ENCODE peak calls at places on chromosomes 7 and 10, in ten cellular contexts. Z is coronary artery, K is astrocyte of the cerebellum, W is choroid plexus epithelial cell, S is lung, V is fibroblast of pulmonary artery, C is transverse colon, J is ovary, T is pancreas, E is tibial artery. B is an unnamed sample.

GRCh38 chr7:1850976-1851571 is 181.0 kb downstream of the ELFN1 start:
- DNase-seq in K (no peak), J (no peak), E (peak), C (no peak), W (no peak), T (peak), V (no peak), S (no peak), Z (no peak), B (no peak)

GRCh38 chr7:92402920-92403759 is 44.1 kb upstream of the GATAD1 start:
- DNase-seq in J (no peak), Z (no peak), E (no peak), V (peak), T (no peak), S (no peak), C (no peak), K (no peak), W (peak), B (peak)

GRCh38 chr10:91665842-91666241 is 33.0 kb upstream of the PPP1R3C start:
- DNase-seq in J (no peak), Z (no peak), W (peak), S (no peak), T (no peak), K (no peak), V (peak), E (no peak), C (no peak), B (no peak)

GRCh38 chr10:49115015-49115795 is at the start of gene VSTM4:
- DNase-seq in T (peak), W (peak), S (peak), E (peak), V (peak), J (peak), K (peak), C (no peak), Z (peak), B (peak)

GRCh38 chr10:11909618-11910017 is 86.5 kb downstream of the PROSER2 start:
- DNase-seq in K (no peak), T (no peak), V (no peak), J (no peak), S (no peak), Z (no peak), E (peak), C (no peak), W (no peak), B (no peak)

GRCh38 chr7:120611959-120612358 is 246.0 kb downstream of the TSPAN12 start:
- DNase-seq in J (no peak), T (no peak), V (no peak), S (no peak), C (no peak), Z (no peak), E (no peak), W (no peak), K (no peak), B (no peak)

GRCh38 chr10:3622845-3623621 is 162.0 kb downstream of the KLF6 start:
- DNase-seq in W (peak), V (peak), E (no peak), T (no peak), C (no peak), K (no peak), S (no peak), J (no peak), Z (no peak), B (peak)

GRCh38 chr7:86978804-86979506 is 80.5 kb downstream of the ELAPOR2 start:
- DNase-seq in E (no peak), K (no peak), Z (no peak), V (no peak), W (no peak), T (no peak), J (no peak), S (no peak), C (no peak), B (no peak)

GRCh38 chr7:140375808-140376730 is 22.3 kb downstream of the SLC37A3 start:
- DNase-seq in J (no peak), Z (no peak), C (no peak), E (peak), W (no peak), V (no peak), S (no peak), K (no peak), T (no peak), B (no peak)

GRCh38 chr7:1040790-1041189 is 3.6 kb upstream of the GPR146 start:
- DNase-seq in J (peak), S (no peak), C (no peak), W (peak), K (no peak), Z (no peak), E (no peak), T (no peak), V (peak), B (peak)

GRCh38 chr10:99845837-99846382 is 63.5 kb downstream of the ABCC2 start:
- DNase-seq in C (peak), J (peak), E (peak), K (peak), Z (peak), S (peak), W (peak), V (peak), T (peak), B (peak)

GRCh38 chr7:18693826-18694225 is 198.3 kb downstream of the HDAC9 start:
- DNase-seq in J (no peak), W (no peak), V (no peak), E (no peak), C (no peak), S (no peak), K (no peak), Z (no peak), T (no peak), B (no peak)

GRCh38 chr7:18689535-18689934 is 194.0 kb downstream of the HDAC9 start:
- DNase-seq in V (no peak), T (no peak), C (no peak), J (no peak), K (no peak), S (no peak), E (no peak), W (no peak), Z (no peak), B (no peak)

GRCh38 chr7:18694484-18694883 is 198.9 kb downstream of the HDAC9 start:
- DNase-seq in J (no peak), E (no peak), K (no peak), S (no peak), W (no peak), T (no peak), V (no peak), Z (no peak), C (no peak), B (no peak)

GRCh38 chr7:18694911-18695310 is 199.4 kb downstream of the HDAC9 start:
- DNase-seq in W (no peak), V (no peak), K (no peak), S (no peak), J (no peak), T (no peak), E (no peak), Z (no peak), C (no peak), B (no peak)

DNA sequence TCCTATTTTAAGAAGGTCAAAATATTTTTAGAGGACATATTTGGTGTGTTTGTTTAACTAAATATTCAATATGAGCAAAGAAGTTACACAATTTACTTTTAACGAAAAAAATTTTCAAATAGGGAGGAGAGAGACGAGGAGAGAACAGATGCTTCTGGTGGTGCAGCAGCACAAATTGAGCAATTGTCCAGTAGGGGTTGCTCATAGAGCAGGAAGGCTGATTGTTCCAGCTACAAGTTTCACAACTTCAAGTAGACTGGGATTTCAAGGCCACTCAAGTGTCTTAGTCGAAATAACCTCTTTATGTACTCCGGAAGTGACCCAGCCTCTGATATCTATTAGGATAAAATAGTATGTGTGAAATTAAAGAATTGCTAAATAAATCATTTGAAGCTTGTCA is 197.9 kb downstream of the HDAC9 start:
- DNase-seq in V (peak), T (no peak), E (no peak), K (peak), C (no peak), J (no peak), Z (no peak), W (peak), S (no peak), B (peak)
- TF ChIP-seq CTCF in V (peak), T (no peak), E (peak), K (peak), C (peak), J (no peak), Z (no peak), W (peak), S (no peak), B (peak)

GRCh38 chr10:14880201-14880600 is 1.5 kb downstream of the SUV39H2 start:
- DNase-seq in C (no peak), E (no peak), Z (no peak), J (no peak), K (no peak), V (peak), S (no peak), W (no peak), T (no peak), B (no peak)
- H3K4me3 ChIP-seq in C (peak), E (no peak), Z (no peak), J (no peak), K (peak), V (peak), S (no peak), W (peak), T (peak), B (peak)

GRCh38 chr10:101580486-101581399 is 7.3 kb downstream of the POLL start:
- DNase-seq in S (no peak), V (no peak), W (no peak), E (no peak), K (no peak), T (no peak), C (no peak), Z (no peak), J (no peak), B (no peak)
- TF ChIP-seq CTCF in S (no peak), V (no peak), W (no peak), E (no peak), K (no peak), T (no peak), C (no peak), Z (no peak), J (no peak), B (no peak)

GRCh38 chr7:6578114-6579084 is 1.1 kb downstream of the ZDHHC4 start:
- DNase-seq in V (peak), Z (no peak), T (no peak), E (no peak), C (no peak), S (no peak), J (no peak), W (peak), K (no peak), B (no peak)
- H3K4me3 ChIP-seq in V (peak), Z (peak), T (peak), E (peak), C (peak), S (no peak), J (peak), W (peak), K (peak), B (peak)

GRCh38 chr10:93678386-93678785 is 24.0 kb downstream of the FRA10AC1 start:
- DNase-seq in W (peak), Z (no peak), V (no peak), C (no peak), E (no peak), K (no peak), T (no peak), J (no peak), S (no peak), B (no peak)

GRCh38 chr10:93678805-93679587 is 23.4 kb downstream of the FRA10AC1 start:
- DNase-seq in C (no peak), T (no peak), J (no peak), W (no peak), E (no peak), S (no peak), V (no peak), K (no peak), Z (no peak), B (no peak)

DNA sequence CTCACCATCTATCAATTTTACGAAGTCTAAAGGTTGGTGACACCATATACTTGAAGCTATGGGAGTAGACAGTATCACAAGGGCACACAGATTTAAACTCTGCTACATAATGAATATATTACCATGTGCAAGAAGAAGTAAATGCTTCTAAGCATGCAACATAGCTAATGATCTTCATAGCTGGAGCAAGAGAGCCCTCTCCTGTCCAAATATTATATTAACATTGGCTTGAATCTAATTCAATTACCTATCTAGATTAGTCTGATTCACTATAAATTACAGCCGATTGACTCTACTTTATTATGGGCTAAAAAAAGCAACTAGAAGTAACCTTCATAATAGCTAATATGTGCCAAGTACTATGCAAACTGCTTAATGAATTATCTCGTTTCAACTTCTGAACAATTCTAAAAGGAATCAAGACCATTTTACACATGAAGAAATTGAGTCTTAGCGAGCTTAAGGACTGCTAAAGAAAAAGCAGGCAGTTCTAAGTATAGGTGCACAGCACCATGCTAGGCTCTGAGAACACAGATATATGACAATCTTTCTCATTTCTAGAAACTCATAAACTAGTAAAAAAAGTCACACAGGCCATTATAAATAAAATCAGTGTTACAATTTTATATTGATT is 21.9 kb downstream of the FRA10AC1 start:
- DNase-seq in K (peak), Z (no peak), T (no peak), S (no peak), W (peak), C (no peak), V (peak), E (no peak), J (no peak), B (peak)
- TF ChIP-seq CTCF in K (peak), Z (no peak), T (no peak), S (no peak), W (peak), C (peak), V (peak), E (peak), J (no peak), B (peak)

DNA sequence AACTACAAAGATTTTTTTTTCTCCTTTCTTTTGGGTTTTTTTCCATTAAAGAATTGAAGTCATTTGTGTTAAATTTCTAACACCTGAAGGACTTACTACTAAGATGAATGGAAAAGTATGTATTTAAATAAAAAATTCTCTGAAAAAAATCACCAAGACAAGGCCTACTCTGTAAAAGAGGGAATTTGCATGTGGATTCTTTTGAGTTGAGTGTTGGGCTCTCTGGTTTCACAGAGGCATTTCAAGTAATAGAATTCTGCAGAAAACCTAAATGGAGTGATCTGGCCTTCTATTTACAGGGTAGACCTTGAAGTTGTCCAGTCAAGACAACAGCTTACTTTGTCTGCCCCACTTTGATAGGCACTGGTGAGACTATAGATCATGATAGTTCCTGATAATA is 4.1 kb downstream of the LRRC17 start:
- DNase-seq in W (peak), T (no peak), K (no peak), J (no peak), E (no peak), C (no peak), V (peak), Z (no peak), S (no peak), B (peak)
- H3K4me3 ChIP-seq in W (no peak), T (no peak), K (no peak), J (no peak), E (no peak), C (no peak), V (no peak), Z (no peak), S (no peak), B (no peak)

DNA sequence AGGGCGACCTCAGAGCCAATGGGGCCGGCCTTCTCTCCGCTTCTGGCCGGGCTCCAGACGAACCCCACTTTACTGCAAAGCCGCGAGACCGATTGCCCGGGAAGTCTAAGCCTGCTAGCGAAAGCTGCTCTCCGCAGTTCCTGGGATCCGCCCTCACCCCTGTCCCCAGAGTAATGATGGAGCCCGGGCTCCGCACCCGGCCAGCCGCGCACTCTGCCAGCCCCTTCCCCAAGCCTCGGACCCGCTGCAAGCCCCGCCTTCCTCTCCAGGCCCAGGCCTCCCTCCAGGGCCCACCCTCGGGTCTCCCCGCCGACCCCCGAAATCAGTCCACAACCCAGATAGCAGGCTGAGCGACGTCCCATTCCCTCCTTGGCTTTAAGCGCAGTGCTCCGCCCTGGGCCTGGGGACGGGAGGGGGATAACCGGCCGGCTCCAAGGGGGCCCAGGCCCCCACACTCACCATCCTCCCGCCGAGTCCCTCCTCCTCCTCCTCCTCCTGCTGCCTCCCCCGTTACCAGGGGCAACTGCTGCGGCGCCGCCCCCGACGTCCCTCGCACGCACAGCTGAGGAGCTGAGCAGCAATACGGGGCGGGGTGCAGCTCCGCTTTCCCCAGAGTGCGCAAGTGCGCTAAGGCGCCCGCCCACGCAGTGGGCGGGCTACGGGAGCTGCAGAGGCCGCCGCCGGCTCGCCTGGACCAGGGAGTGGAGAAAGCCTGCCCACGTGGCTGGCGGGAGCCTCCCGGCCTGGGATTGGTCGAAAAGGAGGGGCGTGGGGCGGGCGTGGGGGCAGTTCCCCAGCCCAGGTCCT is at the start of gene ARL3:
- DNase-seq in E (peak), Z (peak), V (peak), W (peak), C (peak), J (peak), T (peak), S (peak), K (peak), B (peak)
- TF ChIP-seq CTCF in E (no peak), Z (no peak), V (no peak), W (no peak), C (peak), J (peak), T (peak), S (no peak), K (peak), B (no peak)

GRCh38 chr7:132352774-132353173 is 223.5 kb downstream of the PLXNA4 start:
- DNase-seq in Z (no peak), K (no peak), S (no peak), J (no peak), W (no peak), V (peak), E (no peak), T (no peak), C (no peak), B (peak)
- H3K4me3 ChIP-seq in Z (peak), K (no peak), S (no peak), J (no peak), W (no peak), V (no peak), E (peak), T (no peak), C (no peak), B (no peak)

B was measured in cardiac fibroblast.